ENCODE peak calls at places on chromosome 15, in ten cellular contexts. Q is CD4-positive, alpha-beta T cell; C is stimulated activated CD4-positive, alpha-beta T cell treated with anti-CD3 and anti-CD28 coated beads, TNF-alpha, amount 100 ng/mL, for 1 hour; T is M059J; A is NCI-H345; Z is AG09319; B is EH; G is NCI-H1105 treated with DMSO at 0.1 percent for 48 hours; O is ACHN; E is AG20443. S is an unnamed sample.

GRCh38 chr15:78804391-78804792 is 6.9 kb downstream of the ADAMTS7 start:
- DNase-seq in C (no peak), T (no peak), A (peak), Z (no peak), O (no peak), Q (no peak), B (no peak), G (no peak), E (no peak), S (no peak)

GRCh38 chr15:41603941-41604660 is 45.1 kb downstream of the TYRO3 start:
- DNase-seq in O (peak), A (peak), E (peak), Q (peak), G (peak), C (peak), T (peak), Z (peak), B (peak), S (peak)

GRCh38 chr15:91953432-91953831 is 99.9 kb downstream of the SLCO3A1 start:
- DNase-seq in A (peak), O (no peak), T (peak), B (no peak), Z (no peak), E (no peak), C (no peak), G (no peak), Q (no peak), S (no peak)

GRCh38 chr15:99729920-99730319 is 3.3 kb downstream of the LYSMD4 start:
- DNase-seq in C (no peak), B (peak), E (peak), T (peak), O (peak), Z (no peak), G (peak), A (no peak), Q (no peak), S (peak)

GRCh38 chr15:78206326-78207109 is 27.8 kb downstream of the ACSBG1 start:
- DNase-seq in C (no peak), B (peak), O (peak), Q (no peak), Z (no peak), E (peak), T (peak), A (no peak), G (no peak), S (peak)

GRCh38 chr15:90598053-90598577 is 68.4 kb downstream of the CRTC3 start:
- DNase-seq in E (no peak), C (no peak), G (no peak), B (peak), Q (no peak), T (no peak), Z (no peak), O (no peak), A (no peak), S (peak)

GRCh38 chr15:70976856-70977255 is 84.2 kb downstream of the LRRC49 start:
- DNase-seq in Q (no peak), B (peak), G (no peak), T (no peak), E (peak), A (no peak), C (no peak), O (no peak), Z (no peak), S (no peak)

GRCh38 chr15:59232476-59232875 is 25.8 kb downstream of the LDHAL6B start:
- DNase-seq in B (peak), E (peak), A (no peak), C (no peak), T (peak), G (no peak), O (no peak), Q (no peak), Z (peak), S (no peak)

GRCh38 chr15:33742286-33742685 is 226.0 kb upstream of the CHRM5 start:
- DNase-seq in G (no peak), Z (no peak), A (no peak), T (no peak), C (no peak), B (no peak), E (no peak), Q (no peak), O (no peak), S (no peak)

GRCh38 chr15:39317225-39317624 is 263.7 kb upstream of the THBS1 start:
- DNase-seq in G (no peak), Z (no peak), O (no peak), C (no peak), A (no peak), E (no peak), Q (no peak), T (no peak), B (peak), S (no peak)

GRCh38 chr15:68797157-68797556 is 23.5 kb downstream of the ANP32A start:
- DNase-seq in B (peak), O (no peak), Q (no peak), G (no peak), C (no peak), T (no peak), E (no peak), A (no peak), Z (no peak), S (peak)

GRCh38 chr15:72313448-72313840 is 6.5 kb downstream of the CELF6 start:
- DNase-seq in T (no peak), B (no peak), O (no peak), Q (no peak), G (no peak), C (no peak), Z (no peak), A (no peak), E (no peak), S (no peak)

GRCh38 chr15:90039996-90040395 is 38.9 kb downstream of the ZNF710 start:
- DNase-seq in G (no peak), B (peak), T (peak), E (no peak), Q (no peak), C (no peak), A (no peak), O (no peak), Z (no peak), S (no peak)

GRCh38 chr15:41631880-41632279 is 28.3 kb upstream of the MGA start:
- DNase-seq in Z (no peak), C (no peak), G (no peak), B (no peak), O (no peak), E (no peak), Q (no peak), A (no peak), T (no peak), S (no peak)

GRCh38 chr15:20356444-20357138 is 185.0 kb downstream of the GOLGA6L6 start:
- DNase-seq in B (no peak), C (peak), A (no peak), E (peak), G (no peak), T (peak), Q (peak), O (peak), Z (no peak), S (peak)

GRCh38 chr15:66429117-66429516 is 42.4 kb downstream of the MAP2K1 start:
- DNase-seq in C (no peak), Z (no peak), B (no peak), Q (no peak), E (no peak), A (no peak), G (no peak), T (no peak), O (no peak), S (no peak)

S was measured in GM13976.